ENCODE peak calls at places on chromosomes 5 and 9, in seven cellular contexts. One of them, this sample, is unnamed.

GRCh38 chr9:77163889-77164288 is 13.4 kb upstream of the VPS13A start:
- DNase-seq in psoas muscle: no peak
- DNase-seq in HCT116: no peak
- DNase-seq in bronchial epithelial cell: peak; percentile 87
- DNase-seq in mammary epithelial cell: peak; percentile 65
- DNase-seq in body of pancreas: no peak
- DNase-seq in stomach: no peak
- DNase-seq in this sample: no peak

GRCh38 chr5:158599132-158599531 is 500.6 kb downstream of the EBF1 start:
- DNase-seq in psoas muscle: no peak
- DNase-seq in HCT116: no peak
- DNase-seq in bronchial epithelial cell: peak; percentile 64
- DNase-seq in mammary epithelial cell: no peak
- DNase-seq in body of pancreas: no peak
- DNase-seq in stomach: no peak
- DNase-seq in this sample: no peak

GRCh38 chr9:124078641-124079040 is 67.1 kb downstream of the LHX2 start:
- DNase-seq in psoas muscle: no peak
- DNase-seq in HCT116: no peak
- DNase-seq in bronchial epithelial cell: peak; percentile 35
- DNase-seq in mammary epithelial cell: peak; percentile 12
- DNase-seq in body of pancreas: no peak
- DNase-seq in stomach: no peak
- DNase-seq in this sample: no peak

GRCh38 chr5:96657068-96657467 is 5.1 kb upstream of the CAST start:
- DNase-seq in psoas muscle: peak; percentile 16
- DNase-seq in HCT116: peak; percentile 84
- DNase-seq in bronchial epithelial cell: peak; percentile 97
- DNase-seq in mammary epithelial cell: peak; percentile 96
- DNase-seq in body of pancreas: peak; percentile 39
- DNase-seq in stomach: no peak
- DNase-seq in this sample: peak; percentile 85

GRCh38 chr5:146667633-146668032 is 151.6 kb upstream of the GPR151 start:
- DNase-seq in psoas muscle: no peak
- DNase-seq in HCT116: no peak
- DNase-seq in bronchial epithelial cell: peak; percentile 75
- DNase-seq in mammary epithelial cell: peak; percentile 40
- DNase-seq in body of pancreas: no peak
- DNase-seq in stomach: no peak
- DNase-seq in this sample: peak; percentile 41

GRCh38 chr5:139385061-139385889 is 2.2 kb upstream of the SLC23A1 start:
- DNase-seq in psoas muscle: no peak
- DNase-seq in HCT116: no peak
- DNase-seq in bronchial epithelial cell: no peak
- DNase-seq in mammary epithelial cell: peak; percentile 35
- DNase-seq in body of pancreas: no peak
- DNase-seq in stomach: peak; percentile 52
- DNase-seq in this sample: no peak

GRCh38 chr5:151118898-151119600 is 38.2 kb upstream of the TNIP1 start:
- DNase-seq in psoas muscle: no peak
- DNase-seq in HCT116: no peak
- DNase-seq in bronchial epithelial cell: no peak
- DNase-seq in mammary epithelial cell: no peak
- DNase-seq in body of pancreas: no peak
- DNase-seq in stomach: no peak
- DNase-seq in this sample: no peak

GRCh38 chr9:6584881-6585597 is 60.5 kb downstream of the GLDC start:
- DNase-seq in psoas muscle: no peak
- DNase-seq in HCT116: peak; percentile 23
- DNase-seq in bronchial epithelial cell: peak; percentile 53
- DNase-seq in mammary epithelial cell: no peak
- DNase-seq in body of pancreas: no peak
- DNase-seq in stomach: no peak
- DNase-seq in this sample: no peak

GRCh38 chr9:130565792-130566191 is 13.6 kb upstream of the FUBP3 start:
- DNase-seq in psoas muscle: no peak
- DNase-seq in HCT116: no peak
- DNase-seq in bronchial epithelial cell: no peak
- DNase-seq in mammary epithelial cell: no peak
- DNase-seq in body of pancreas: no peak
- DNase-seq in stomach: no peak
- DNase-seq in this sample: no peak

GRCh38 chr5:32612134-32612888 is 27.0 kb downstream of the SUB1 start:
- DNase-seq in psoas muscle: no peak
- DNase-seq in HCT116: no peak
- DNase-seq in bronchial epithelial cell: no peak
- DNase-seq in mammary epithelial cell: no peak
- DNase-seq in body of pancreas: no peak
- DNase-seq in stomach: no peak
- DNase-seq in this sample: no peak

GRCh38 chr5:146340260-146341081 is 1.8 kb downstream of the POU4F3 start:
- DNase-seq in psoas muscle: peak; percentile 55
- DNase-seq in HCT116: no peak
- DNase-seq in bronchial epithelial cell: peak; percentile 28
- DNase-seq in mammary epithelial cell: peak; percentile 42
- DNase-seq in body of pancreas: peak; percentile 62
- DNase-seq in stomach: peak; percentile 52
- DNase-seq in this sample: no peak

GRCh38 chr5:124527220-124527991 is 219.0 kb downstream of the ZNF608 start:
- DNase-seq in psoas muscle: no peak
- DNase-seq in HCT116: no peak
- DNase-seq in bronchial epithelial cell: peak; percentile 1
- DNase-seq in mammary epithelial cell: peak; percentile 29
- DNase-seq in body of pancreas: no peak
- DNase-seq in stomach: no peak
- DNase-seq in this sample: no peak

GRCh38 chr5:98587166-98587565 is 186.3 kb upstream of the RGMB start:
- DNase-seq in psoas muscle: no peak
- DNase-seq in HCT116: no peak
- DNase-seq in bronchial epithelial cell: no peak
- DNase-seq in mammary epithelial cell: no peak
- DNase-seq in body of pancreas: no peak
- DNase-seq in stomach: no peak
- DNase-seq in this sample: no peak

GRCh38 chr9:7150153-7150890 is 392.5 kb downstream of the KDM4C start:
- DNase-seq in psoas muscle: no peak
- DNase-seq in HCT116: no peak
- DNase-seq in bronchial epithelial cell: no peak
- DNase-seq in mammary epithelial cell: no peak
- DNase-seq in body of pancreas: no peak
- DNase-seq in stomach: no peak
- DNase-seq in this sample: no peak

GRCh38 chr5:150113047-150113744 is 26.8 kb upstream of the CSF1R start:
- DNase-seq in psoas muscle: no peak
- DNase-seq in HCT116: no peak
- DNase-seq in bronchial epithelial cell: peak; percentile 59
- DNase-seq in mammary epithelial cell: peak; percentile 76
- DNase-seq in body of pancreas: no peak
- DNase-seq in stomach: peak; percentile 25
- DNase-seq in this sample: no peak

GRCh38 chr5:59275537-59276276 is 617.8 kb downstream of the PDE4D start:
- DNase-seq in psoas muscle: no peak
- DNase-seq in HCT116: no peak
- DNase-seq in bronchial epithelial cell: peak; percentile 80
- DNase-seq in mammary epithelial cell: peak; percentile 85
- DNase-seq in body of pancreas: peak; percentile 72
- DNase-seq in stomach: peak; percentile 44
- DNase-seq in this sample: no peak

GRCh38 chr5:122384612-122385180 is 72.7 kb downstream of the SNCAIP start:
- DNase-seq in psoas muscle: no peak
- DNase-seq in HCT116: no peak
- DNase-seq in bronchial epithelial cell: no peak
- DNase-seq in mammary epithelial cell: no peak
- DNase-seq in body of pancreas: no peak
- DNase-seq in stomach: no peak
- DNase-seq in this sample: no peak

GRCh38 chr9:16426716-16427115 is 443.8 kb downstream of the BNC2 start:
- DNase-seq in psoas muscle: no peak
- DNase-seq in HCT116: no peak
- DNase-seq in bronchial epithelial cell: peak; percentile 84
- DNase-seq in mammary epithelial cell: peak; percentile 72
- DNase-seq in body of pancreas: no peak
- DNase-seq in stomach: no peak
- DNase-seq in this sample: no peak

GRCh38 chr9:115524467-115525059 is 406.6 kb upstream of the TNC start:
- DNase-seq in psoas muscle: no peak
- DNase-seq in HCT116: peak; percentile 47
- DNase-seq in bronchial epithelial cell: peak; percentile 73
- DNase-seq in mammary epithelial cell: peak; percentile 60
- DNase-seq in body of pancreas: peak; percentile 21
- DNase-seq in stomach: no peak
- DNase-seq in this sample: peak; percentile 14

GRCh38 chr9:129880654-129881546 is 45.6 kb downstream of the USP20 start:
- DNase-seq in psoas muscle: no peak
- DNase-seq in HCT116: no peak
- DNase-seq in bronchial epithelial cell: no peak
- DNase-seq in mammary epithelial cell: no peak
- DNase-seq in body of pancreas: no peak
- DNase-seq in stomach: no peak
- DNase-seq in this sample: no peak

GRCh38 chr5:16033196-16033925 is 146.2 kb downstream of the MARCHF11 start:
- DNase-seq in psoas muscle: no peak
- DNase-seq in HCT116: no peak
- DNase-seq in bronchial epithelial cell: no peak
- DNase-seq in mammary epithelial cell: no peak
- DNase-seq in body of pancreas: no peak
- DNase-seq in stomach: no peak
- DNase-seq in this sample: no peak

GRCh38 chr9:135715056-135715595 is 13.1 kb downstream of the KCNT1 start:
- DNase-seq in psoas muscle: no peak
- DNase-seq in HCT116: no peak
- DNase-seq in bronchial epithelial cell: no peak
- DNase-seq in mammary epithelial cell: no peak
- DNase-seq in body of pancreas: no peak
- DNase-seq in stomach: no peak
- DNase-seq in this sample: no peak

GRCh38 chr9:135714242-135715055 is 12.5 kb downstream of the KCNT1 start:
- DNase-seq in psoas muscle: no peak
- DNase-seq in HCT116: no peak
- DNase-seq in bronchial epithelial cell: no peak
- DNase-seq in mammary epithelial cell: no peak
- DNase-seq in body of pancreas: no peak
- DNase-seq in stomach: no peak
- DNase-seq in this sample: no peak

GRCh38 chr9:135711411-135711810 is 9.4 kb downstream of the KCNT1 start:
- DNase-seq in psoas muscle: no peak
- DNase-seq in HCT116: no peak
- DNase-seq in bronchial epithelial cell: no peak
- DNase-seq in mammary epithelial cell: no peak
- DNase-seq in body of pancreas: no peak
- DNase-seq in stomach: no peak
- DNase-seq in this sample: no peak

GRCh38 chr9:135712571-135713295 is 10.7 kb downstream of the KCNT1 start:
- DNase-seq in psoas muscle: no peak
- DNase-seq in HCT116: no peak
- DNase-seq in bronchial epithelial cell: no peak
- DNase-seq in mammary epithelial cell: no peak
- DNase-seq in body of pancreas: no peak
- DNase-seq in stomach: no peak
- DNase-seq in this sample: no peak

GRCh38 chr9:135711881-135712280 is 9.9 kb downstream of the KCNT1 start:
- DNase-seq in psoas muscle: no peak
- DNase-seq in HCT116: no peak
- DNase-seq in bronchial epithelial cell: no peak
- DNase-seq in mammary epithelial cell: no peak
- DNase-seq in body of pancreas: no peak
- DNase-seq in stomach: no peak
- DNase-seq in this sample: no peak
- TF ChIP-seq CTCF in psoas muscle: no peak
- TF ChIP-seq CTCF in HCT116: no peak
- TF ChIP-seq CTCF in bronchial epithelial cell: no peak
- TF ChIP-seq CTCF in mammary epithelial cell: no peak
- TF ChIP-seq CTCF in body of pancreas: no peak
- TF ChIP-seq CTCF in stomach: no peak
- TF ChIP-seq CTCF in this sample: no peak

GRCh38 chr9:127154003-127154389 is 31.6 kb upstream of the ANGPTL2 start:
- DNase-seq in psoas muscle: no peak
- DNase-seq in HCT116: no peak
- DNase-seq in bronchial epithelial cell: no peak
- DNase-seq in mammary epithelial cell: no peak
- DNase-seq in body of pancreas: no peak
- DNase-seq in stomach: peak; percentile 20
- DNase-seq in this sample: no peak
- H3K4me3 ChIP-seq in psoas muscle: no peak overlapping the region
- H3K4me3 ChIP-seq in HCT116: no peak overlapping the region
- H3K4me3 ChIP-seq in bronchial epithelial cell: no peak overlapping the region
- H3K4me3 ChIP-seq in mammary epithelial cell: no peak overlapping the region
- H3K4me3 ChIP-seq in body of pancreas: no peak overlapping the region
- H3K4me3 ChIP-seq in stomach: no peak overlapping the region
- H3K4me3 ChIP-seq in this sample: no peak overlapping the region

DNA sequence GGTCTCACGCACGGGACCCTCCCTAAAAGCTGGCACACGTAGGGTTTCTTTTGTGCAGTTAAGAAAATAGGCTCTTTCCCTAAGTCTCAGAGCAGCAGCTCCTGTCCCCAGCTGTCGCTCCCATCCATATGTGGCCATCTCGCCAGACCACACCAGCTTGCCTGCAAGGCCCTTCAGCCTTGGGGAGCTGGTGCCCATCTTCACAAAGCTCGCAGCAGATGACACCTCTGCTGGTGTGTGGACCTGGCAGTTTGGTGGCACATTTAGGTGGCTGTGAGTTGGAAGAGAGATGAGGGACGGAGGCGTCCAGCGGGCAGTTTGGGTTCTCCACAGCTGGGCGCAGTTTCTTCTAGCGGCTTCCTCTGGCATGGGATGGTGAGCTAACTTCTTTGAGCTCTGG is 239.0 kb downstream of the FANCC start:
- DNase-seq in psoas muscle: no peak
- DNase-seq in HCT116: no peak
- DNase-seq in bronchial epithelial cell: no peak
- DNase-seq in mammary epithelial cell: no peak
- DNase-seq in body of pancreas: no peak
- DNase-seq in stomach: no peak
- DNase-seq in this sample: no peak
- H3K36me3 ChIP-seq in psoas muscle: peaks cover 25% of the 10 kb centered on the region
- H3K36me3 ChIP-seq in HCT116: peaks cover 8% of the 10 kb centered on the region
- H3K36me3 ChIP-seq in bronchial epithelial cell: peaks cover 55% of the 10 kb centered on the region
- H3K36me3 ChIP-seq in mammary epithelial cell: peaks cover 2% of the 10 kb centered on the region
- H3K36me3 ChIP-seq in body of pancreas: peaks cover 20% of the 10 kb centered on the region
- H3K36me3 ChIP-seq in stomach: peaks cover 41% of the 10 kb centered on the region
- H3K36me3 ChIP-seq in this sample: peaks cover 41% of the 10 kb centered on the region

DNA sequence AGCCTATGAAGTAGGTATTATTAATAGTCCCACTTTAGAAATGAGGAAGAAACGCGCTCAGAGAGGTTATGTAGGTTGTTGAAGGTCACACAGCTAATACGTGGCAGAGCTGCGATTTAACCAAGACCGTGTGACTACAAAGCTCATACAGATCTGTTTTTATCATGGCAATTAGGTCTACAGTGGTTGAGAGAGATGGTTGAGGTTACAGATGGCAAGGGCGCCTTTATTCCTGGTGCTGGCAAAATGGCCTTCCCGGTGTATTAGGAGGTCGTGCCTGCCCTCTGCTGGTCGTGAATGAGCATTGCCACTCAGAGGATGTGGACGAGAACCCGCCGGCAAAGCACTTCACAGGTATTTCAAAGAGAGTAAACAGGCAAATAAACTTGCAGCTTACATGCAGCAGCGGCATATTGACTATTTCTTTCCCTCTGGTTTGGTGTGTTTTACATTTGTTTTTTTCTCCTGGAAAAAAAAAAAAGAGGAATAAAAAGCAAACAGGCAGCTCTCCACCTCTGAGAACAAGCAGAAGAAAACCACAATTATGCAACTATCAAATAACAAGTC is 65.3 kb upstream of the EGFLAM start:
- DNase-seq in psoas muscle: peak; percentile 53
- DNase-seq in HCT116: peak; percentile 42
- DNase-seq in bronchial epithelial cell: peak; percentile 39
- DNase-seq in mammary epithelial cell: peak; percentile 38
- DNase-seq in body of pancreas: peak; percentile 76
- DNase-seq in stomach: peak; percentile 75
- DNase-seq in this sample: no peak
- TF ChIP-seq CTCF in psoas muscle: peak; percentile 93
- TF ChIP-seq CTCF in HCT116: peak; percentile 76
- TF ChIP-seq CTCF in bronchial epithelial cell: peak; percentile 89
- TF ChIP-seq CTCF in mammary epithelial cell: peak; percentile 92
- TF ChIP-seq CTCF in body of pancreas: peak; percentile 36
- TF ChIP-seq CTCF in stomach: peak; percentile 76
- TF ChIP-seq CTCF in this sample: peak; percentile 86